ENCODE peak calls at places on chromosome 14, in six cellular contexts. A is nephron progenitor cell, M is endothelial cell, D is right atrium auricular region, N is esophagus squamous epithelium, Q is AG04449. S is an unnamed sample.

GRCh38 chr14:100988011-100988410 is 84.5 kb upstream of the RTL1 start:
- DNase-seq in Q (no peak), M (no peak), A (no peak), D (no peak), N (no peak), S (no peak)

GRCh38 chr14:20501346-20501745 is 4.0 kb upstream of the RNASE10 start:
- DNase-seq in D (no peak), M (no peak), A (no peak), N (no peak), Q (no peak), S (no peak)

GRCh38 chr14:92613008-92613658 is 99.6 kb downstream of the RIN3 start:
- DNase-seq in Q (no peak), N (no peak), D (no peak), A (peak), M (peak), S (peak)

GRCh38 chr14:89290813-89291212 is 126.2 kb downstream of the FOXN3 start:
- DNase-seq in N (no peak), M (no peak), A (no peak), D (no peak), Q (no peak), S (no peak)

GRCh38 chr14:22977684-22978486 is 4.5 kb downstream of the AJUBA start:
- DNase-seq in Q (peak), N (no peak), D (no peak), M (peak), A (peak), S (no peak)

GRCh38 chr14:81231540-81231939 is 10.8 kb upstream of the GTF2A1 start:
- DNase-seq in A (no peak), M (no peak), D (no peak), Q (no peak), N (no peak), S (no peak)

GRCh38 chr14:37585101-37585479 is 10.0 kb downstream of the FOXA1 start:
- DNase-seq in D (no peak), A (peak), N (no peak), M (no peak), Q (no peak), S (peak)

GRCh38 chr14:49553892-49554291 is 32.3 kb downstream of the RPS29 start:
- DNase-seq in Q (no peak), N (no peak), M (no peak), A (no peak), D (no peak), S (no peak)

GRCh38 chr14:51650721-51651387 is 856 bp upstream of the FRMD6 start:
- DNase-seq in D (no peak), Q (no peak), A (peak), N (no peak), M (peak), S (no peak)

GRCh38 chr14:54590481-54590880 is 23.6 kb downstream of the SAMD4A start:
- DNase-seq in N (no peak), Q (no peak), A (no peak), D (no peak), M (no peak), S (no peak)

GRCh38 chr14:70822706-70823185 is 13.4 kb upstream of the MAP3K9 start:
- DNase-seq in Q (no peak), D (no peak), M (peak), A (peak), N (no peak), S (peak)

GRCh38 chr14:92886337-92886736 is 36.6 kb upstream of the CHGA start:
- DNase-seq in D (no peak), A (no peak), Q (no peak), M (no peak), N (no peak), S (no peak)

GRCh38 chr14:81323621-81324400 is 76.3 kb downstream of the STON2 start:
- DNase-seq in Q (no peak), M (peak), A (peak), N (no peak), D (no peak), S (no peak)

GRCh38 chr14:100726467-100726811 is 253 bp upstream of the DLK1 start:
- DNase-seq in N (no peak), D (no peak), Q (no peak), M (no peak), A (no peak), S (no peak)

GRCh38 chr14:104968153-104968527 is 10.0 kb downstream of the AHNAK2 start:
- DNase-seq in D (peak), Q (no peak), M (peak), A (peak), N (no peak), S (no peak)

DNA sequence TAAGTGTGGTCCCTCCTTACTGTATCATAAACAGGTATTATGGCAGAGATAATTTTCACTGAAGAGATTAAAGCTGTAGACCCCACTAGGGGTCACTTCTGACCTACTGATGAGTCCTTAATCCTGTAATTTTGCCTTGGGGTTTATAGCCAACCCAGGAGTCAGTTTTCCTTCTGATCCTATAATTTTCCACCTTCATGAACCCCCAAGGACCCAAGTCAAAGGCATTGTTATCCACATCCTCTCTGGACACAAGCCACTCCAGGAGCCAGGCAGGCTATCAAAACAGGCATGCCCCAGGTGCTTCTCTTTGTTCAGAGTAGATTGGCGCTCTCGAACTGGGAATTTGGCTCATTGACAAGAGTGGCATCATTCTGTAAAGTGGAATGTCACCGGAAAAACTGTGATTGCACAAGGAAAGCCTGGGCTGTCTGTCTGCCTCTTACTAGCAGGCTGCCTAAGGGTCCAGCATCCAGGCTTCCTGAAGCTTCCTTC is 1523.3 kb upstream of the FLRT2 start:
- DNase-seq in M (peak), A (no peak), D (no peak), Q (no peak), N (no peak), S (no peak)
- TF ChIP-seq CTCF in M (no peak), A (no peak), D (no peak), Q (no peak), N (peak), S (no peak)

DNA sequence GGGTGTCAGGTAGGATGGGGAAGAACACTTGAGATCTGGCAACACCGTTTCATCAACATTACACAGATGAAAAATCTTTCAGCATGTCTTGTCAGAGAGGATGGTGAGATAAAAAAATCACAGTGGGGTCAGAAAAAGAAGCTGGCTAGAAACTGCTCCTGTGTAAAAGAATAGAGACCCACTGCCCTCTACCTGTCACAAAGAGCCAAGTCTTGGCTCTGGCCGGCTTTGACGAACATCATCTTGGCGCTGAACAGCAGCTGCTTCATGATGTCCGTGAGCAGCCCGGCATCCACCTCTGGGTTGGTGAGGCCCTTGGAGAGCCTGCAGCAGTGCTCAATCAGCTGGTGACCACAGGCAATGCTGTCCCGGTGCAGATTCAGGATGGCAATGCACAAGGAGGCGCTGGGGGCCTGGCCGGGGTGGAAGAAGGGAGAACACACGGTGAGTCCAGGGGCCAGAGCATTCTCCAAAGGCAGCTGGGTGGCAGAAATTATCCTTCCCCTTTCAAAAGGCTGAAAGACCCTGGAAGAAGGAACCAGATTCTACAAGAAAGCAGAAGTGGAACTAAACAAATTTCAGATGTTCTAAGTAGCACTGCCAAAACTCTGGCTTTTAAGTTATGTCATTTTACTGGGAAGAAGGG is 50.2 kb downstream of the ZFYVE26 start:
- DNase-seq in A (no peak), M (no peak), Q (no peak), N (no peak), D (no peak), S (no peak)
- TF ChIP-seq CTCF in A (no peak), M (no peak), Q (no peak), N (peak), D (no peak), S (no peak)

GRCh38 chr14:61726772-61727658 is 31.7 kb downstream of the HIF1A start:
- DNase-seq in Q (no peak), D (no peak), M (no peak), A (no peak), N (no peak), S (no peak)

GRCh38 chr14:61736751-61737150 is 25.5 kb upstream of the SNAPC1 start:
- DNase-seq in Q (no peak), D (no peak), M (no peak), N (no peak), A (no peak), S (no peak)

GRCh38 chr14:61733972-61734371 is 28.2 kb upstream of the SNAPC1 start:
- DNase-seq in M (no peak), D (no peak), A (no peak), N (no peak), Q (no peak), S (no peak)

DNA sequence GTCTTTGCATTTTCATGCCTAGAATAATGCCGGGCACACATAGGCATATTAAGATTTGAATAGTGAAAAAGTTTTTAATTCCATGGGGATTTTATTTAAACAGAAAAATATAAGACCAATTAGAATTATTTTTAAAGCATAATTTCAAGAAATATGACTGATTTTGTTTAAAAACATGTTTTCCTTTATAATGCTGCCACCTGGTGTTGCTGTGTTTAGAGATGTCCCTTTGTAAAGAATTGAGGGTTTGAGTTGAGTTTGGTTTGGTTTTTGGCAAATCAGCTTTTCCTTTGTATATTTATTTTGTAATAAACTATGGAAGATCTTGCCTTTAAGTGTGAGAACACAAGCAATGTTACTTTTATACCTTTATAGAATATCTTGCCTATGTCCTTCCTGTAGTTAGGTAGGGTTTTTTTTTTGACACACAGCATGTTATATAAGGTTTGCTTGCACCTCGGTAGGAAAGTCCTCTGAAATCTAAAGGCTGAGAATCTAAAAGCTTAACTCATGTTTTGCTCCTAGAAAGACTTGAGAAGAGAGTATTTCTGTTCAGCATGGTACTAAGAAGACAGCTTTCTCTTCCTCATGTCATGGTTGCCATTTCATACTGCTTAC is 31.4 kb upstream of the SNAPC1 start:
- DNase-seq in A (no peak), M (no peak), Q (no peak), D (no peak), N (no peak), S (no peak)
- TF ChIP-seq CTCF in A (peak), M (peak), Q (no peak), D (peak), N (peak), S (no peak)

DNA sequence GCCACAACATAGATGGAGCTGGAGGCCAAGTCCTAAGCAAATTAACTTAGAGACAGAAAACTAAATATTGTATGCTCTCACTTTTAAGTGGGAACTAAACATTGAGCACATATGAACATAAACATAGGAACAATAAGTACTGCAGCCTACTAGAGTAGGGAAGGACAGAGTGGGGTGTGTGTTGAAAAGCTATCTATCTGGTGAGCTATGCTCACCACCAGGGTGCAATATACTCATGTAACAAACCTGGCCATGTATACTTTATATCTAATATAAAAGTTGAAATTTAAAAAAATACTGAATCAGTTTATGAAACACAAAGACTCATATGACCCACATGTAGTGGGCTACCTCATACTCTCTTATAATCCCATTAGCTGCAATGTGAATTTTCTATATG is 1305.0 kb downstream of the LRFN5 start:
- DNase-seq in M (no peak), N (no peak), A (no peak), D (no peak), Q (no peak), S (no peak)
- TF ChIP-seq CTCF in M (peak), N (no peak), A (no peak), D (no peak), Q (no peak), S (no peak)

GRCh38 chr14:82366803-82367202 is 833.1 kb upstream of the SEL1L start:
- DNase-seq in M (no peak), N (no peak), Q (no peak), A (no peak), D (no peak), S (no peak)
- TF ChIP-seq CTCF in M (no peak), N (no peak), Q (no peak), A (no peak), D (no peak), S (no peak)

GRCh38 chr14:64871344-64871743 is 8.4 kb downstream of the SPTB start:
- DNase-seq in Q (no peak), A (no peak), M (no peak), N (no peak), D (no peak), S (no peak)
- TF ChIP-seq CTCF in Q (no peak), A (no peak), M (no peak), N (no peak), D (no peak), S (no peak)

DNA sequence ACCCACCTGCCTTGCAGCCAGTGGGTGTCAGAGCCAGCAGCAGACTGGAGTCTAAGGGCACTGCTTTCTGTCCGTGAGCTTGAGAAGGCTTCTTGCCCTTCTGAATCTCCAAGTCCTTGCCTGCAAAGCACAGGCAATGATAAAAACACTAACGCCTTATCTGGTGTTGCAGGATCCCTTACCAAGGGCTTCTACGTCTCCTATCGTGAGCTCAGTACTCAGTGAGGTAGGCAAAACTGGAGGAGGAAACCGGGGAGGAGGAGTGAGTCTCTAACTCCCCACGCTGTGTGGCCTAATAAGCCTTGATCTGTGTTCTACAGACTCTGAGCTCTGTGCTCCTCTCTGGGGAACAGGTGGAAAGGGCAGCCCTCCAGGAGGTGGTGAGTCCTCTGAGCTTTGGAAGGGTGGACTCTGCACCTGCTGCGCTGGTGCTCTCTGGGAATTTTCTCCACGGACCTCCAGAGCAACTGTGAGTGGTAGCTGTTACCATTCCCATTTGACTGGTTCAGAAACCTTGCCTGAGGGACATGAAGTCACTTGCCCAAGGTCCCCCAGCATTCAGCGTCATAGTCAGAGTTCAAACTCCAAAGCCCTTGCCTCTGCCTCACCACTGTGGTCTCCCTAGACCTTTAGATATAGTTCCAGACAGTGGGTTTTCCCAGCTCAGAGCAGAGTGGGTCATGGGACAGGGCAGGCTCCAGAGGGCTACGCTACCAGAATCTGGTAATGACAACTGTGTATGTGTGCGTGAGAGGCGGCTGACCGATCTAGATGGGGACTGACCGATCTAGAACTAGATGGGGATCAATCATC is 7.0 kb upstream of the MARK3 start:
- DNase-seq in N (no peak), M (no peak), D (no peak), A (no peak), Q (no peak), S (no peak)
- TF ChIP-seq CTCF in N (no peak), M (no peak), D (no peak), A (no peak), Q (no peak), S (no peak)